ENCODE peak calls at places on chromosomes 16 and 17, in seven cellular contexts. W, P, A, K, C, F and N are unnamed samples.

GRCh38 chr17:43927101-43927935 is 15.0 kb downstream of the PPY start:
- DNase-seq in W (peak), P (no peak), A (no peak), K (no peak), C (peak), F (no peak), N (no peak)

GRCh38 chr17:927611-928461 is 51.7 kb downstream of the NXN start:
- DNase-seq in W (no peak), P (peak), A (no peak), K (no peak), C (no peak), F (no peak), N (peak)

GRCh38 chr17:60134396-60135159 is 15.2 kb upstream of the CA4 start:
- DNase-seq in W (no peak), P (peak), A (peak), K (no peak), C (peak), F (peak), N (no peak)

GRCh38 chr16:15856901-15857778 is at the start of gene MYH11:
- DNase-seq in W (peak), P (no peak), A (peak), K (no peak), C (no peak), F (no peak), N (peak)

GRCh38 chr16:83539736-83540490 is 267.9 kb upstream of the HSBP1 start:
- DNase-seq in W (no peak), P (peak), A (no peak), K (no peak), C (no peak), F (no peak), N (no peak)

GRCh38 chr16:57637424-57637823 is 9.0 kb downstream of the ADGRG1 start:
- DNase-seq in W (no peak), P (no peak), A (no peak), K (peak), C (no peak), F (peak), N (no peak)

GRCh38 chr16:57548424-57548823 is 6.0 kb downstream of the ADGRG5 start:
- DNase-seq in W (no peak), P (no peak), A (no peak), K (no peak), C (no peak), F (no peak), N (no peak)

GRCh38 chr17:8001976-8002645 is at the start of gene GUCY2D:
- DNase-seq in W (peak), P (no peak), A (no peak), K (no peak), C (no peak), F (no peak), N (no peak)

GRCh38 chr17:78300962-78301820 is 58.7 kb downstream of the SOCS3 start:
- DNase-seq in W (no peak), P (no peak), A (no peak), K (no peak), C (no peak), F (no peak), N (no peak)

GRCh38 chr17:57276621-57277020 is 20.3 kb downstream of the MSI2 start:
- DNase-seq in W (no peak), P (no peak), A (no peak), K (no peak), C (no peak), F (no peak), N (no peak)

GRCh38 chr17:57274162-57274561 is 17.8 kb downstream of the MSI2 start:
- DNase-seq in W (no peak), P (no peak), A (no peak), K (no peak), C (no peak), F (no peak), N (no peak)

GRCh38 chr17:57273471-57273870 is 17.1 kb downstream of the MSI2 start:
- DNase-seq in W (no peak), P (no peak), A (no peak), K (no peak), C (no peak), F (no peak), N (no peak)

GRCh38 chr17:57277923-57278604 is 21.7 kb downstream of the MSI2 start:
- DNase-seq in W (no peak), P (no peak), A (no peak), K (no peak), C (no peak), F (no peak), N (no peak)

GRCh38 chr17:57275365-57275764 is 19.0 kb downstream of the MSI2 start:
- DNase-seq in W (no peak), P (no peak), A (no peak), K (no peak), C (no peak), F (no peak), N (no peak)
- TF ChIP-seq POLR2A in W (no peak), P (no peak), A (no peak), K (no peak), C (no peak), F (no peak), N (no peak)

GRCh38 chr16:30903002-30903401 is 6.6 kb downstream of the CTF1 start:
- DNase-seq in W (no peak), P (no peak), A (no peak), K (no peak), C (no peak), F (no peak), N (no peak)

GRCh38 chr16:30902070-30902972 is 5.9 kb downstream of the CTF1 start:
- DNase-seq in W (peak), P (peak), A (peak), K (no peak), C (peak), F (peak), N (peak)

GRCh38 chr16:30903596-30903995 is 7.2 kb downstream of the CTF1 start:
- DNase-seq in W (no peak), P (no peak), A (no peak), K (no peak), C (no peak), F (no peak), N (no peak)

GRCh38 chr16:30901201-30902069 is 5.0 kb downstream of the CTF1 start:
- DNase-seq in W (no peak), P (no peak), A (no peak), K (no peak), C (no peak), F (no peak), N (no peak)

DNA sequence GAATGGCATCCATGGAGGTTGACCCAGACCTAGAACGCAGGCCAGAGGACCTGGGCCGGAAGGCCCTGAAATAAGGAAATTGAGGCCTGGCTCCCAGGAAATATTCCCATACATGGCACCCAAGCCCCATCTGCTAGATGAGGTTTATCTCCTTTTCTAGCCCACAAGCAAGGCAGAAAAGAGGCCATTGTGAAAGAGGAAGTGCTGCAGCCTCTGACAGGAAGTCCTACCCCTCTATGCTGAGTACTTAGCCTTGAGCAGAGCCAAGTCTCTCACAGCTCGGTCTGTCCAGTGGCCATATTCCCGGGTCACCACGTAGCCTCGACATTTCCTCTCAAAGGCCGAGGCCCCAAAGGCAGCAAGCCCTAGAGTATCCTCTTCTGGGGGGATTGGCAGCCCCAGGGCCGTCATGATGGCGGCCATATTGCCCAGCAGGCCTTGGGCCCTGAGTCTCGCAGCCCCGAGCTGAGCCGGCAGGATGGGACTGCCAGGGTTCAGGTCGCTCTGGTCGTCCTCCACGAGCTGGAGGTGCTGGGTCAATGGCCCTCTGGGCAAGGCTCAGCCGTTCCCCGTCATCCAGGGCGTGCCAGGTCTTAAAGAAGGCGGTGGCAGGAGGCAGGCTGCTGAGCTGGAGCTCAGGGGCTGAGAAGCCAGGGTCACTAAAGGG is 7.8 kb downstream of the CTF1 start:
- DNase-seq in W (no peak), P (no peak), A (no peak), K (no peak), C (no peak), F (no peak), N (no peak)
- H3K4me3 ChIP-seq in W (no peak), P (no peak), A (no peak), K (no peak), C (no peak), F (no peak), N (no peak)

GRCh38 chr16:70395345-70395901 is 43.5 kb downstream of the ST3GAL2 start:
- DNase-seq in W (peak), P (peak), A (peak), K (no peak), C (peak), F (peak), N (no peak)
- TF ChIP-seq POLR2A in W (no peak), P (no peak), A (no peak), K (no peak), C (no peak), F (no peak), N (no peak)

GRCh38 chr17:48333034-48333491 is 97.0 kb downstream of the SKAP1 start:
- DNase-seq in W (no peak), P (peak), A (no peak), K (no peak), C (no peak), F (no peak), N (no peak)
- H3K4me3 ChIP-seq in W (no peak), P (no peak), A (no peak), K (no peak), C (no peak), F (no peak), N (no peak)

DNA sequence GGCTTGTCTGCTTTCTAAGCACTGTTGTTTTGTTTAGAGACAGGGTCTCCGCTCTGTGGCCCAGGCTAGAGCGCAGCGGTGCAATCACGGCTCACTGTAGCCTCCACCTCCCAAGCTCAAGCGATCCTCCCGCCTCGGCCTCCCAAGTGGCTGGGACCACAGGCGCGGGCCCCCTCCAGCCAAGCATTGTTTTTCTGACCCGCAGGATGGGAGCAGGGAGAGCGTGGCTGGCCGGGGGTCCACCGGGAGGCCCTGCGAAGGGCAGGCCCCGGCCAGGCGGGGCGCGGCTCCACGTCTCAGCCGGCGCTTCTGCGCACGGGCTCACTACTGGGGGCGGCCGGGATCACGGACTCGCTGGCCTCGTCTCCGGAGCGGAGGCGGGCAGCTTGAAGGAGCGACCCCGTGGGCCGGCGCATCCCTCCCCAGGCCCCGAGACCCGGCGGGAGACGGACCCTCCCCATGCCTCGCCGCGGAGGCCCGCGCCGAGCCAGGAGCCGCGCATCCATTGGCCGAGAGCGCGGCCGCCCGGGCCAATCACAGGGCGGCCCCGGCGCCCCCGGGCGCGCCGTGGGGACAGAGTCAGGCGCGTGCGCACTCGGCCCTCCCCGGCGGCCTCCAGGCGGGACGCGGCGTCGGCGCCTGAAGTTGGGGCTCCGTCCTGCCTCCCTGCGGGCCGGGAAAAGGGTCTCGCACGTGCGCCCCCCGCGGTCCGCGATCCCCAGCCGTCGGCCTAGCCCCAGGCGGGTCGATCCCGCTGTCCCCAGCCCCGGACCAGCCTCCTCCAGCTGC is 24.9 kb downstream of the ACTG1 start:
- DNase-seq in W (peak), P (peak), A (peak), K (peak), C (peak), F (peak), N (peak)
- TF ChIP-seq POLR2A in W (peak), P (peak), A (peak), K (peak), C (peak), F (peak), N (peak)

GRCh38 chr16:68369697-68370096 is 58.9 kb downstream of the PRMT7 start:
- DNase-seq in W (peak), P (no peak), A (no peak), K (no peak), C (no peak), F (no peak), N (no peak)
- H3K4me3 ChIP-seq in W (no peak), P (no peak), A (no peak), K (no peak), C (no peak), F (no peak), N (no peak)